ENCODE peak calls at places on chromosomes 16 and 17, in four cellular contexts. J is GM12878, O is WTC11, V is K562. F is an unnamed sample.

GRCh38 chr17:67515490-67516088 is 138.5 kb downstream of the PITPNC1 start:
- DNase-seq in V (no peak), J (no peak), O (no peak), F (no peak)

GRCh38 chr17:34370376-34370996 is 7.5 kb upstream of the CCL1 start:
- DNase-seq in V (no peak), J (no peak), O (no peak), F (no peak)

GRCh38 chr17:78329263-78330059 is 30.4 kb downstream of the SOCS3 start:
- DNase-seq in O (no peak), V (no peak), J (no peak), F (peak; percentile 41)

GRCh38 chr17:57644311-57644710 is 100.8 kb downstream of the CCDC182 start:
- DNase-seq in V (no peak), J (no peak), O (no peak), F (no peak)

GRCh38 chr16:11203111-11203623 is 52.8 kb downstream of the SOCS1 start:
- DNase-seq in V (no peak), J (no peak), O (no peak), F (no peak)

GRCh38 chr16:31301708-31302400 is 42.1 kb downstream of the ITGAM start:
- DNase-seq in V (peak; percentile 13), J (no peak), O (no peak), F (no peak)

GRCh38 chr16:4936181-4936990 is 562 bp downstream of the PPL start:
- DNase-seq in V (peak; percentile 70), J (no peak), O (peak; percentile 67), F (peak; percentile 75)

GRCh38 chr17:1298616-1299015 is 19.2 kb downstream of the TRARG1 start:
- DNase-seq in J (no peak), V (peak; percentile 36), O (peak; percentile 68), F (no peak)

GRCh38 chr17:20010099-20010863 is 1.1 kb downstream of the SPECC1 start:
- DNase-seq in V (peak; percentile 24), J (no peak), O (peak; percentile 28), F (peak; percentile 64)

GRCh38 chr16:51807551-51807950 is 656.5 kb upstream of the SALL1 start:
- DNase-seq in O (no peak), V (no peak), J (no peak), F (no peak)

DNA sequence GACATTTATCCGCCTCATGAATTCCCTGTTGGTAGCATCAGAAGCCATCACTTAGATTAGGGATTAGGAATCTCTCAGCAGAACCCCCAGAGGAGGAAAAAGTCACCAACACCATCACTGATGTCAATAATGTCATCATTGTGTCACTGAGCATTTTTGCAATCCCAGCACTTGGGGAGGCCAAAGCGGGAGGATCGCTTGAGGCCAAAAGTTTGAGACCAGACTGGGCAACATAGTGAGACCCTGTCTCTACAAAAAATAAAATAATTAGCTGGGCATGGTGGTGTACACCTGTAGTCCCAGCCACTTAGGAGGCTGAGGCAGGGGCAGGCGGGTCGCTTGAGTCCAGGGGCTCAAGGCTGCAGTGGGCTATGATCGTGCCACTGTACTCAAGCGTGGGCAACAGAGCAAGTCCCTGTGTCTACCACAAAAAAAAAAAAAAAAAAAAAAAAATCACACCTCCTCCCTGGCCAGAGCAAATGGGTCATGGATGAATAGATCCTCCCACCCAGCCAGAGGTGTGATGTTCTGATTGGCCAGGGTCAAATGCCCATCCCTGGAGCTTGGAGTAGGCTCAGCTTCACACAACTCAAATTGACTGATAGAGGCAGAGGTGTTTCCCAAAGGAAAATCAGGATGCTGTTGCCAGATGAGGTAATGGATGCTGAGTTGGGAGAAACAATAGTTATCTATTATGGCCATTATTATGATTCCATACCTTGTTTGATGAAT is 31.6 kb downstream of the VWA3A start:
- DNase-seq in V (peak; percentile 26), O (no peak), J (no peak), F (no peak)
- TF ChIP-seq USF1 in V (no peak), O (no peak), J (no peak), F (no peak)

GRCh38 chr16:66881014-66881417 is 701 bp downstream of the PDP2 start:
- DNase-seq in J (no peak), V (peak; percentile 40), O (no peak), F (no peak)

GRCh38 chr16:66882702-66883101 is 2.4 kb downstream of the PDP2 start:
- DNase-seq in J (no peak), V (no peak), O (no peak), F (no peak)

GRCh38 chr16:66880288-66881013 is at the start of gene PDP2:
- DNase-seq in J (peak; percentile 80), V (peak; percentile 99), O (peak; percentile 97), F (peak; percentile 99)

GRCh38 chr16:66881964-66882508 is 1.7 kb downstream of the PDP2 start:
- DNase-seq in O (no peak), V (no peak), J (no peak), F (no peak)

GRCh38 chr16:66881560-66881959 is 1.2 kb downstream of the PDP2 start:
- DNase-seq in V (no peak), J (no peak), O (no peak), F (no peak)
- TF ChIP-seq USF1 in V (no peak), J (no peak), O (no peak), F (no peak)

DNA sequence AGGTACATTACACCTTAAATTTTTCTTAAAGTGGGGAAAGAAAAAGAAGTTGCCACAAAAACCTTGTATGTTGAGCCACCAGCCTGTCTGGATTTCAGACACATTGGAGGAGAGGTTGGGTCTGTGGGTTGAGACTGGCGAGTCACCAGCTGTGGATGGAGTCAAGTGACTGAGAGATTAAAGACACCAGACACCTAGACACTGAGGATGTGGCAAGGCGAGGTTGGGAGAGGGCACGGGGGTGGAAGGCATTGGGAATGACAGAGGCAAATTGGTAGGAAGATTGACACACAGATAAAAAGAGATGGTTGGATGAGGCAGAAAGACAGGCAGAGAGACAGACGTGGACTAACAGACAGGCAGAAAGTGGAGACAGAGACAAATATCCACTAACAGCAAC is 49.6 kb downstream of the KCNJ12 start:
- DNase-seq in J (no peak), V (no peak), O (no peak), F (no peak)
- TF ChIP-seq USF1 in J (no peak), V (no peak), O (no peak), F (no peak)

GRCh38 chr16:19291459-19291858 is 5.9 kb downstream of the CLEC19A start:
- DNase-seq in J (no peak), O (peak; percentile 42), V (no peak), F (no peak)
- TF ChIP-seq USF1 in J (no peak), O (no peak), V (no peak), F (no peak)

GRCh38 chr17:56148333-56148732 is 4.9 kb upstream of the ANKFN1 start:
- DNase-seq in O (no peak), J (no peak), V (no peak), F (no peak)

GRCh38 chr17:56149266-56150036 is 3.8 kb upstream of the ANKFN1 start:
- DNase-seq in O (no peak), J (no peak), V (no peak), F (no peak)

GRCh38 chr17:56153215-56153614 is at the start of gene ANKFN1:
- DNase-seq in V (no peak), O (no peak), J (no peak), F (no peak)

GRCh38 chr17:56146005-56146404 is 7.3 kb upstream of the ANKFN1 start:
- DNase-seq in O (no peak), V (no peak), J (no peak), F (no peak)

GRCh38 chr17:56150631-56151030 is 2.6 kb upstream of the ANKFN1 start:
- DNase-seq in J (no peak), O (no peak), V (no peak), F (no peak)
- TF ChIP-seq USF1 in J (no peak), O (no peak), V (no peak), F (no peak)

GRCh38 chr17:9259419-9259818 is 238.1 kb downstream of the NTN1 start:
- DNase-seq in V (no peak), J (no peak), O (no peak), F (no peak)
- TF ChIP-seq USF1 in V (no peak), J (no peak), O (no peak), F (no peak)

GRCh38 chr17:48026503-48027321 is 10.9 kb downstream of the COPZ2 start:
- DNase-seq in J (peak; percentile 34), O (peak; percentile 95), V (peak; percentile 86), F (peak; percentile 91)

GRCh38 chr17:48025040-48025903 is 12.3 kb downstream of the COPZ2 start:
- DNase-seq in J (peak; percentile 70), O (peak; percentile 98), V (peak; percentile 96), F (peak; percentile 97)

GRCh38 chr17:48027322-48027981 is 10.1 kb downstream of the COPZ2 start:
- DNase-seq in V (no peak), O (no peak), J (no peak), F (no peak)

GRCh38 chr17:48024149-48025039 is 13.2 kb downstream of the COPZ2 start:
- DNase-seq in V (peak; percentile 29), J (no peak), O (peak; percentile 52), F (no peak)

DNA sequence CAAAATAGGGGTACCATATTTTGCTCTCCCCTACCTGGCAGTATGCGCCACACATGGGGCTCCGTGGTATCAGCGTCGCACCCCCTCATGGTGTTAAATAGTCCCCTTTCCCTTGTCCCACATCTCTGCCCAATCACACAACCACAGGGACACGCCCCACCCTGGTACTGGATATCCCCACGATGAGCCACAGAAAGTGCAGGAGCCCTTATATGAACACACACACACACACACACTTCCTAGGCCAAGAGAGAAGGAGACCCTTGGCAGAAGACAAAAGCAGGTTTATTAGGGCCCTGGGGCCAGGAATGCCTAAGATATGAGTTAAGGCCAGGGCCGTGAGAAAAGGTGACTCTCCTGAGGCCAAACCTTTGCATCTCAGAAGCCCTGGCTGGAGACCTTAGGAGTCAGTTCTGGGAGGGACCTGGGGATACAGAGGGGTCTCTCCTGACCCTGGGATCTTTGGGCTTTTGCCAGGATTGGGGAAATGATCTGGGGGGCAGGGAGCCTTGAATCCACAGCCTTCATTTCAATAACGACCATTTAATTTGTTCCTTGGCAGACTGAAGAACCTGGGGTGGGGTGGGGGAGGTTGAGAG is 11.6 kb downstream of the COPZ2 start:
- DNase-seq in O (no peak), V (no peak), J (no peak), F (no peak)
- TF ChIP-seq USF1 in O (no peak), V (no peak), J (no peak), F (no peak)

GRCh38 chr17:76500745-76501017 is 542 bp downstream of the RHBDF2 start:
- DNase-seq in O (no peak), V (no peak), J (no peak), F (no peak)

GRCh38 chr17:76500074-76500744 is 1.0 kb downstream of the RHBDF2 start:
- DNase-seq in J (no peak), V (peak; percentile 33), O (no peak), F (no peak)

GRCh38 chr17:76501018-76501826 is at the start of gene RHBDF2:
- DNase-seq in O (peak; percentile 95), V (peak; percentile 98), J (peak; percentile 62), F (peak; percentile 97)

GRCh38 chr17:76502326-76503211 is 1.3 kb upstream of the RHBDF2 start:
- DNase-seq in J (no peak), O (no peak), V (no peak), F (no peak)

GRCh38 chr17:76501827-76502307 is 644 bp upstream of the RHBDF2 start:
- DNase-seq in O (no peak), J (no peak), V (peak; percentile 23), F (no peak)
- TF ChIP-seq USF1 in O (no peak), J (no peak), V (no peak), F (no peak)

F was measured in SK-N-SH.